ENCODE peak calls at places on chromosome 14, in four cellular contexts. S is neuronal stem cell, Q is GM23248, O is Karpas-422. A is an unnamed sample.

GRCh38 chr14:52338282-52338681 is 24.2 kb downstream of the PTGER2 start:
- DNase-seq in Q (peak), S (no peak), O (no peak), A (no peak)

GRCh38 chr14:100274250-100274649 is 32.0 kb downstream of the SLC25A29 start:
- DNase-seq in Q (no peak), O (no peak), S (no peak), A (no peak)

GRCh38 chr14:21240417-21240816 is 28.8 kb downstream of the HNRNPC start:
- DNase-seq in Q (no peak), O (no peak), S (no peak), A (no peak)

GRCh38 chr14:47194051-47194450 is 481.4 kb downstream of the MDGA2 start:
- DNase-seq in O (no peak), S (no peak), Q (peak), A (no peak)

GRCh38 chr14:59281613-59282012 is 93.1 kb downstream of the DAAM1 start:
- DNase-seq in O (no peak), Q (peak), S (no peak), A (peak)

GRCh38 chr14:23436327-23437141 is 1.1 kb upstream of the MYH7 start:
- DNase-seq in S (no peak), O (no peak), Q (no peak), A (no peak)

GRCh38 chr14:105055334-105055733 is 9.9 kb downstream of the GPR132 start:
- DNase-seq in S (no peak), Q (no peak), O (no peak), A (no peak)

GRCh38 chr14:96002511-96002884 is 36.7 kb upstream of the C14orf132 start:
- DNase-seq in Q (no peak), S (no peak), O (peak), A (no peak)

GRCh38 chr14:100585448-100586152 is 1.6 kb downstream of the BEGAIN start:
- DNase-seq in S (no peak), Q (no peak), O (no peak), A (no peak)

GRCh38 chr14:101854366-101854765 is 92.9 kb downstream of the PPP2R5C start:
- DNase-seq in S (no peak), O (no peak), Q (no peak), A (no peak)

GRCh38 chr14:87613856-87614255 is 379.1 kb downstream of the GALC start:
- DNase-seq in S (no peak), Q (no peak), O (no peak), A (no peak)

GRCh38 chr14:64504897-64505771 is 564 bp downstream of the ZBTB1 start:
- DNase-seq in Q (peak), S (peak), O (peak), A (no peak)

GRCh38 chr14:101196795-101197590 is 293.5 kb upstream of the RTL1 start:
- DNase-seq in S (no peak), O (no peak), Q (no peak), A (no peak)

GRCh38 chr14:51860836-51861583 is 598 bp downstream of the GNG2 start:
- DNase-seq in O (peak), Q (peak), S (no peak), A (no peak)

GRCh38 chr14:72332871-72333270 is 400.6 kb downstream of the RGS6 start:
- DNase-seq in S (no peak), Q (no peak), O (no peak), A (no peak)

GRCh38 chr14:76812422-76813383 is at the start of gene ANGEL1:
- DNase-seq in S (peak), O (peak), Q (peak), A (peak)

GRCh38 chr14:105092124-105092911 is 27.1 kb upstream of the GPR132 start:
- DNase-seq in S (no peak), O (no peak), Q (peak), A (no peak)

GRCh38 chr14:57549765-57550420 is 56.2 kb upstream of the CCDC198 start:
- DNase-seq in Q (no peak), O (no peak), S (no peak), A (no peak)

GRCh38 chr14:100421756-100422470 is 98.8 kb downstream of the SLC25A47 start:
- DNase-seq in O (no peak), Q (no peak), S (no peak), A (no peak)

GRCh38 chr14:89359477-89360222 is 57.4 kb downstream of the FOXN3 start:
- DNase-seq in Q (peak), S (no peak), O (no peak), A (no peak)

GRCh38 chr14:26596722-26597030 is 1.2 kb downstream of the NOVA1 start:
- DNase-seq in Q (peak), S (no peak), O (no peak), A (no peak)

GRCh38 chr14:90760591-90761316 is 55.5 kb downstream of the TTC7B start:
- DNase-seq in Q (peak), S (peak), O (peak), A (no peak)

GRCh38 chr14:94538070-94538740 is 23.0 kb upstream of the SERPINA4 start:
- DNase-seq in Q (no peak), S (no peak), O (no peak), A (no peak)

GRCh38 chr14:96559571-96559970 is 57.4 kb downstream of the PAPOLA start:
- DNase-seq in Q (no peak), S (no peak), O (no peak), A (no peak)

GRCh38 chr14:66507181-66507721 is 696 bp upstream of the GPHN start:
- DNase-seq in Q (no peak), O (no peak), S (no peak), A (no peak)

DNA sequence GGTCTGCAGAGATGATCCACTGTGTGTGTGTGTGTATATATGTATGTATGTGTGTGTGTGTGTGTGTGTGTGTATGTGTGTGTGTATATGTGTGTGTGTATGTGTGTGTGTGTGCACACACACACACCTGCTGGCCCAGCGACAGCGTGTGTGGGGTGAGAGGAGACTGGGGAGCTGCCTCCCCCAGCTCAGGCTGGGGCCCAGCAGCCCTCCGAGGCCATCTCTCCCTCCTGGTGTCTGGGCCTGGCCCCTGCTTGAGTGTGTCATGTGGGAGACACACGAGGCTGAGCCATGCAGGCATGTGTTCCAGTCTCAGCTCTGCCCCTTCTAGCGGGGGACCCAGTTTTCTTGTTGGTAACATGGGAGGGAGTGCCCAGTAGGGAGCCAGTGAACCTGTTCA is 10.0 kb upstream of the TNFAIP2 start:
- DNase-seq in S (no peak), Q (no peak), O (no peak), A (no peak)
- H2AFZ ChIP-seq in S (no peak), Q (no peak), O (no peak), A (no peak)

DNA sequence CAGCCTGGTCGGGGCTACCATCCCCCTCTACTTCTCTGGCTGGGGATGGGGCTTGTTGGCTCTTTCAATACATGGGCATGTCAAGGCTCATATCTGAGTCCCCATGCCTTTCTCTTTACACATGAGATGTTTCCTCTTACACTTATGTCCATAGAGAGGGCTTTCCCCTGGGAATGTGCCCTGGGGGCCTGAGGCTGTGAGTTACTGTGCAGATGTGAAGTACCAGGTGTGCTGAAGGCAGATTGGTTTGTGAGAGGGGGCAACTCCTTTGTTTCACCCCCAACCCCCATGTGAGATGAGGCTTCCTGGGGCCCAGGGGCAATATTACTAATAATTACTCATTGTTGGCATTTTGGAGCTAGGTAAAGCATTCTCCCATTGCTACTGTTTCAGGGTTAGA is 32.8 kb downstream of the NRXN3 start:
- DNase-seq in O (no peak), Q (no peak), S (no peak), A (peak)
- H2AFZ ChIP-seq in O (no peak), Q (no peak), S (no peak), A (no peak)

GRCh38 chr14:75279153-75279738 is 618 bp downstream of the FOS start:
- DNase-seq in Q (peak), S (no peak), O (peak), A (no peak)
- H2AFZ ChIP-seq in Q (no peak), S (peak), O (peak), A (no peak)

GRCh38 chr14:50060871-50061663 is 55.3 kb downstream of the VCPKMT start:
- DNase-seq in O (no peak), S (no peak), Q (peak), A (peak)
- H2AFZ ChIP-seq in O (peak), S (peak), Q (peak), A (peak)

DNA sequence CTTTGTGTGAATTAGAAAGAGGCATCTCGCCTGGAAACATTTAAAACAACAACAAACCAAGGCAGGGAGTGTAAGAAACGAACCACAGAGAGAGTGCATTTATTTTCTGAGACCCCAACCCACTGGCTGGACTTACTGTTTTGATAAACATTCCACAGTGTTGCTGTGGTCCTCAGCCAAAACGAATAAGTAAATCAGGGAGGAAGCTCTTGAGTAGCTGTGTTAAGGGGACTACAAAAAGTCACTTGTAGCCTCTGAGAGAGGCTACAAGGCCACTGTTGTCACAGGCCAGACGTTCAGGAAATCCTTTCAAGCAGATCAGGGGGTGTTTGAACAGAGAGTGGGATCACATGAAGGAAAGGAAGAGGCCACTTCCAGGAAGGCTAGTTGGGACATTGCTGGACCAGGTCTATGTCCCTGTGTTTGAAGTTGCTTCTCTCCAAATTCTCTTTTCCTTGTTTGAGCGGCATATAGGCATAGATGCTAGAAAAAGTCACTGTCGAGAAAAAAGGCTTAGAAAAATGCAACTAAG is 33.8 kb downstream of the DMAC2L start:
- DNase-seq in Q (no peak), O (no peak), S (no peak), A (no peak)
- H2AFZ ChIP-seq in Q (no peak), O (no peak), S (peak), A (no peak)

DNA sequence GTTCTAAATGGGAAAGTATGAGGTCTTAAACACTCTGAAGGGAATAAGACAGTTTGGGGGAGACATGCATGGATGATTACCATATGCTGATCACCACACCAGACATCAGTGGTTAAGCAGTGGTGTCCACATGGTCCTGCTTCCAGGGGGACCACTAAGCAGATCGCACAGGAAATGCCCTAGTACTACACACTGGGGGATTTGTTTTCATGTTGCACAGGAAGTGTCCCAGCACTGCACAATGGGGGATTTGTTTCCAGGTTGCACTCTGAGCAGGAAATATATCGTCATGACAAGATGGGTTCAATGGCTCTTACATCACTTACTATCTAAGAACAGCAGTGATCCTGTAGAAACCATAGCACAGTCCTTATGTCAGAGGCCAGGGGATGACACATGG is 245.5 kb downstream of the BCL11B start:
- DNase-seq in Q (no peak), S (no peak), O (peak), A (no peak)
- H2AFZ ChIP-seq in Q (no peak), S (peak), O (peak), A (peak)

GRCh38 chr14:28774764-28775738 is 8.5 kb downstream of the FOXG1 start:
- DNase-seq in Q (no peak), S (no peak), O (no peak), A (no peak)
- H2AFZ ChIP-seq in Q (no peak), S (no peak), O (no peak), A (no peak)

DNA sequence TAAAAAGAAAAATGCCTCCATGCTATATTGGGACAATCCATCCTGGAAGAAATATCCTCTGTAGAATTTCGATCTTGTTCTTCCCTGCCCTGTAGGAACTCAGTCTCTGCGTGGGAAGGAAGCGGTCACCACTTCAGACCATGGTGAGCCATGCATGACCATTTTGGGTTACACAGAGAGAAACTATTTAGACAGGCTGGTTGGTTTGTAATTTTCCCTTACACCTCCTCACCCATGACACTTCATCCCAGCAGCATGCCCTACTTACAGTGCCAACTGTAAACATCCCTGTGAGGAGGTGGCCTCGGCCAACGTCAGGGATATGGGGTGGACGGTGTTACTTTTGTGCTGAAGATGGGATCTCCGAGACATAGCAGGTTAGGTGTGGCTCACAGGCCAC is 121.4 kb downstream of the SMOC1 start:
- DNase-seq in S (no peak), O (no peak), Q (peak), A (no peak)
- H2AFZ ChIP-seq in S (no peak), O (no peak), Q (peak), A (no peak)

DNA sequence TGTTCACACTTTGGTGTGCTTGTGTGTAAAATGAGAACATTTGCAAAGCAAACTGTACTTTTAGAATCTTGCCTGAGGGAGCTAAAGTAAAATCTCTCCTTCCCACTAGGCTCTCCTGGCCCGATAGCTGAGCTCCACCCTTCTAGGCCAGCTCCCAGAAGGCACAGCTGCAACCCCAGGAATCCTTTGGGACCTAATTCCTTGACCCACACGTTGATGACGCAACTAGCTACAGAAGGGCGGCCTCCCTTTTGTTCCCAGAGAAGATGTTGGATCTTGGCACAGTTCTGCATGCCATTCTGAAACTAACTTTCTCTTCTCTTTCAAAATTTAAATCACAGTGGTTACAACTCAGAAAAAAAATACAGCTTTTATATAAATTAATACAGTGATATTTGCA is 268.1 kb downstream of the EGLN3 start:
- DNase-seq in O (no peak), Q (peak), S (no peak), A (peak)
- H2AFZ ChIP-seq in O (peak), Q (peak), S (no peak), A (peak)

A was measured in keratinocyte.